ENCODE peak calls at places on chromosomes 6 and 20, in ten cellular contexts. One of them, this sample, is unnamed.

GRCh38 chr20:38242848-38243449 is 17.6 kb downstream of the KIAA1755 start:
- DNase-seq in H1: peak
- DNase-seq in HFF-Myc: no peak
- DNase-seq in HepG2: peak
- DNase-seq in fibroblast of pulmonary artery: no peak
- DNase-seq in ovary: no peak
- DNase-seq in DND-41: peak
- DNase-seq in AG04449: no peak
- DNase-seq in lung: no peak
- DNase-seq in fibroblast of lung: no peak
- DNase-seq in this sample: no peak

GRCh38 chr6:15079288-15079817 is 166.5 kb upstream of the JARID2 start:
- DNase-seq in HepG2: peak
- DNase-seq in AG04449: no peak
- DNase-seq in fibroblast of lung: no peak
- DNase-seq in fibroblast of pulmonary artery: no peak
- DNase-seq in HFF-Myc: no peak
- DNase-seq in lung: no peak
- DNase-seq in H1: no peak
- DNase-seq in DND-41: no peak
- DNase-seq in ovary: no peak
- DNase-seq in this sample: no peak

GRCh38 chr6:5095236-5095635 is 10.1 kb downstream of the PPP1R3G start:
- DNase-seq in HepG2: no peak
- DNase-seq in ovary: no peak
- DNase-seq in AG04449: no peak
- DNase-seq in fibroblast of lung: peak
- DNase-seq in fibroblast of pulmonary artery: no peak
- DNase-seq in H1: no peak
- DNase-seq in lung: no peak
- DNase-seq in HFF-Myc: no peak
- DNase-seq in DND-41: no peak
- DNase-seq in this sample: no peak

GRCh38 chr6:88494401-88495140 is 328.4 kb upstream of the CNR1 start:
- DNase-seq in AG04449: no peak
- DNase-seq in HFF-Myc: no peak
- DNase-seq in fibroblast of lung: no peak
- DNase-seq in ovary: no peak
- DNase-seq in H1: no peak
- DNase-seq in HepG2: no peak
- DNase-seq in DND-41: no peak
- DNase-seq in lung: no peak
- DNase-seq in fibroblast of pulmonary artery: no peak
- DNase-seq in this sample: no peak

GRCh38 chr6:134979142-134979541 is 29.2 kb upstream of the ALDH8A1 start:
- DNase-seq in HepG2: no peak
- DNase-seq in fibroblast of pulmonary artery: no peak
- DNase-seq in fibroblast of lung: no peak
- DNase-seq in HFF-Myc: no peak
- DNase-seq in AG04449: no peak
- DNase-seq in lung: no peak
- DNase-seq in DND-41: no peak
- DNase-seq in ovary: no peak
- DNase-seq in H1: no peak
- DNase-seq in this sample: no peak

GRCh38 chr6:10713962-10714361 is 8.9 kb upstream of the TMEM14C start:
- DNase-seq in HFF-Myc: no peak
- DNase-seq in ovary: no peak
- DNase-seq in fibroblast of lung: no peak
- DNase-seq in H1: no peak
- DNase-seq in lung: no peak
- DNase-seq in fibroblast of pulmonary artery: no peak
- DNase-seq in DND-41: no peak
- DNase-seq in AG04449: no peak
- DNase-seq in HepG2: no peak
- DNase-seq in this sample: no peak

GRCh38 chr20:57837208-57838035 is 127.6 kb upstream of the PMEPA1 start:
- DNase-seq in HFF-Myc: no peak
- DNase-seq in AG04449: no peak
- DNase-seq in H1: no peak
- DNase-seq in HepG2: no peak
- DNase-seq in lung: no peak
- DNase-seq in fibroblast of lung: no peak
- DNase-seq in DND-41: no peak
- DNase-seq in fibroblast of pulmonary artery: no peak
- DNase-seq in ovary: no peak
- DNase-seq in this sample: no peak

GRCh38 chr6:37130704-37131103 is 39.2 kb upstream of the PIM1 start:
- DNase-seq in lung: peak
- DNase-seq in AG04449: no peak
- DNase-seq in HFF-Myc: no peak
- DNase-seq in fibroblast of pulmonary artery: no peak
- DNase-seq in H1: no peak
- DNase-seq in DND-41: no peak
- DNase-seq in ovary: no peak
- DNase-seq in HepG2: peak
- DNase-seq in fibroblast of lung: peak
- DNase-seq in this sample: no peak

GRCh38 chr20:19252670-19253120 is 40.3 kb downstream of the SLC24A3 start:
- DNase-seq in DND-41: no peak
- DNase-seq in HepG2: no peak
- DNase-seq in AG04449: peak
- DNase-seq in ovary: no peak
- DNase-seq in fibroblast of pulmonary artery: peak
- DNase-seq in HFF-Myc: no peak
- DNase-seq in H1: peak
- DNase-seq in lung: peak
- DNase-seq in fibroblast of lung: no peak
- DNase-seq in this sample: no peak

GRCh38 chr6:113694278-113695077 is 162.7 kb upstream of the MARCKS start:
- DNase-seq in H1: no peak
- DNase-seq in ovary: no peak
- DNase-seq in HFF-Myc: no peak
- DNase-seq in HepG2: peak
- DNase-seq in fibroblast of lung: peak
- DNase-seq in fibroblast of pulmonary artery: no peak
- DNase-seq in lung: no peak
- DNase-seq in AG04449: no peak
- DNase-seq in DND-41: no peak
- DNase-seq in this sample: no peak

GRCh38 chr6:157562997-157563396 is 182.0 kb downstream of the ZDHHC14 start:
- DNase-seq in DND-41: no peak
- DNase-seq in ovary: no peak
- DNase-seq in H1: peak
- DNase-seq in AG04449: no peak
- DNase-seq in HepG2: no peak
- DNase-seq in fibroblast of lung: no peak
- DNase-seq in lung: no peak
- DNase-seq in HFF-Myc: no peak
- DNase-seq in fibroblast of pulmonary artery: no peak
- DNase-seq in this sample: no peak

GRCh38 chr6:48255094-48255493 is 144.1 kb upstream of the PTCHD4 start:
- DNase-seq in DND-41: no peak
- DNase-seq in fibroblast of lung: no peak
- DNase-seq in H1: no peak
- DNase-seq in HepG2: peak
- DNase-seq in AG04449: no peak
- DNase-seq in fibroblast of pulmonary artery: no peak
- DNase-seq in ovary: no peak
- DNase-seq in HFF-Myc: no peak
- DNase-seq in lung: no peak
- DNase-seq in this sample: no peak
- H3K4me3 ChIP-seq in DND-41: no peak
- H3K4me3 ChIP-seq in fibroblast of lung: no peak
- H3K4me3 ChIP-seq in H1: no peak
- H3K4me3 ChIP-seq in HepG2: no peak
- H3K4me3 ChIP-seq in AG04449: no peak
- H3K4me3 ChIP-seq in fibroblast of pulmonary artery: no peak
- H3K4me3 ChIP-seq in ovary: no peak
- H3K4me3 ChIP-seq in HFF-Myc: no peak
- H3K4me3 ChIP-seq in lung: no peak
- H3K4me3 ChIP-seq in this sample: no peak

GRCh38 chr6:154932562-154933027 is 62.5 kb upstream of the TIAM2 start:
- DNase-seq in H1: no peak
- DNase-seq in DND-41: no peak
- DNase-seq in fibroblast of pulmonary artery: peak
- DNase-seq in fibroblast of lung: peak
- DNase-seq in lung: no peak
- DNase-seq in HFF-Myc: peak
- DNase-seq in ovary: no peak
- DNase-seq in AG04449: peak
- DNase-seq in HepG2: peak
- DNase-seq in this sample: no peak

GRCh38 chr6:154933181-154933827 is 61.8 kb upstream of the TIAM2 start:
- DNase-seq in H1: no peak
- DNase-seq in HFF-Myc: no peak
- DNase-seq in DND-41: no peak
- DNase-seq in AG04449: no peak
- DNase-seq in HepG2: no peak
- DNase-seq in fibroblast of pulmonary artery: no peak
- DNase-seq in fibroblast of lung: peak
- DNase-seq in lung: no peak
- DNase-seq in ovary: no peak
- DNase-seq in this sample: no peak

GRCh38 chr6:154938245-154938583 is 56.9 kb upstream of the TIAM2 start:
- DNase-seq in HFF-Myc: no peak
- DNase-seq in DND-41: no peak
- DNase-seq in AG04449: no peak
- DNase-seq in HepG2: no peak
- DNase-seq in fibroblast of lung: no peak
- DNase-seq in H1: no peak
- DNase-seq in fibroblast of pulmonary artery: no peak
- DNase-seq in ovary: no peak
- DNase-seq in lung: peak
- DNase-seq in this sample: no peak

GRCh38 chr6:154942770-154943169 is 52.3 kb upstream of the TIAM2 start:
- DNase-seq in fibroblast of pulmonary artery: no peak
- DNase-seq in ovary: no peak
- DNase-seq in HFF-Myc: no peak
- DNase-seq in fibroblast of lung: no peak
- DNase-seq in lung: no peak
- DNase-seq in HepG2: no peak
- DNase-seq in DND-41: no peak
- DNase-seq in H1: no peak
- DNase-seq in AG04449: no peak
- DNase-seq in this sample: no peak

DNA sequence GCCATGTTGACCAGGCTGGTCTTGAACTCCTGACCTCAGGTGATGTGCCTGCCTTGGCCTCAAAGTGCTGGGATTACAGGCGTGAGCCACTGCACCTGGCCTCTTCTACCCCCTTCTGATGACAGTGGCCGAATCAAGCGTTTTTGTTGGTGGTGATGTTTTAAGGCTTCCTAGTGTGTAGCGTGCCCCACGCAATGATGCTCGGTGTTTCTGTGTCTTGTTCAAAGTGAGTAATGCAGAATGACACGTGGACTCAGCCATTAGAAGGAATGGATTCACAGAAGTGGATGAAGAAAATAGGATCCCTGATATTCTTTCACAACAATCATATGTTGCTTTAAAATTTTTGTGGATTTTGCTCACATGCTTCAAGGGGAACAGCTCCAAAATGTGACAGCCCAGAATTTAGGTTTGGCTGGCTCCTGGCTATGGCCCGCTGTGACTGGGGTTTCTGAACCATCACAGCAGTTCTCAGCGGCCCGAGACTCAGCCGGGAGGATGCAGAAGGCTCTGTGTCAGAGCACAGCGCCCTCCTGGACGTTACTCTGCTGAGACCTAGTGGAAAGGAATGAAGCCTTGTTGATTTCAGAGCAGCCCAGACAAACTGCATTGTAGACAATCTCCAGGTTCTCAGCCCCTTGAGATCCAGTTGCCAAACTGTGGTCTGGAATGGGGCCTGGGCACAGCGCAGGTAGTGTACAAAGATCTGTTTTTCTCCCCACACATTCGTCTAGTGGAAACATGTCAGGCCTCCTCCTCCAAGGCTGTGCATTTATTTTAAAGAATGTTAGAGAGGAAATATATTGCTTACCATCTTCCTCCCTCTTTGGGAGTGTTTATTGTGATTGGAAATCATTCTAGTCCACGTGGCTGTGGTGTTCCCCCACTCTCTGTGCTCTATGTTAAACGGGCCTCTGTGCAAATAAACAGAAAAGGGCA is 57.5 kb upstream of the TIAM2 start:
- DNase-seq in ovary: no peak
- DNase-seq in lung: no peak
- DNase-seq in HepG2: no peak
- DNase-seq in AG04449: no peak
- DNase-seq in fibroblast of lung: peak
- DNase-seq in HFF-Myc: no peak
- DNase-seq in H1: no peak
- DNase-seq in DND-41: no peak
- DNase-seq in fibroblast of pulmonary artery: no peak
- DNase-seq in this sample: no peak
- TF ChIP-seq CTCF in ovary: no peak
- TF ChIP-seq CTCF in lung: no peak
- TF ChIP-seq CTCF in HepG2: peak
- TF ChIP-seq CTCF in AG04449: no peak
- TF ChIP-seq CTCF in fibroblast of lung: no peak
- TF ChIP-seq CTCF in HFF-Myc: no peak
- TF ChIP-seq CTCF in H1: peak
- TF ChIP-seq CTCF in DND-41: no peak
- TF ChIP-seq CTCF in fibroblast of pulmonary artery: no peak
- TF ChIP-seq CTCF in this sample: no peak

GRCh38 chr20:18101125-18101820 is 36.4 kb upstream of the KAT14 start:
- DNase-seq in HepG2: no peak
- DNase-seq in DND-41: no peak
- DNase-seq in fibroblast of pulmonary artery: no peak
- DNase-seq in lung: no peak
- DNase-seq in ovary: no peak
- DNase-seq in fibroblast of lung: no peak
- DNase-seq in HFF-Myc: no peak
- DNase-seq in H1: peak
- DNase-seq in AG04449: no peak
- DNase-seq in this sample: no peak
- H3K4me3 ChIP-seq in HepG2: no peak
- H3K4me3 ChIP-seq in DND-41: no peak
- H3K4me3 ChIP-seq in fibroblast of pulmonary artery: no peak
- H3K4me3 ChIP-seq in lung: no peak
- H3K4me3 ChIP-seq in ovary: no peak
- H3K4me3 ChIP-seq in fibroblast of lung: no peak
- H3K4me3 ChIP-seq in HFF-Myc: no peak
- H3K4me3 ChIP-seq in H1: no peak
- H3K4me3 ChIP-seq in AG04449: no peak
- H3K4me3 ChIP-seq in this sample: no peak

DNA sequence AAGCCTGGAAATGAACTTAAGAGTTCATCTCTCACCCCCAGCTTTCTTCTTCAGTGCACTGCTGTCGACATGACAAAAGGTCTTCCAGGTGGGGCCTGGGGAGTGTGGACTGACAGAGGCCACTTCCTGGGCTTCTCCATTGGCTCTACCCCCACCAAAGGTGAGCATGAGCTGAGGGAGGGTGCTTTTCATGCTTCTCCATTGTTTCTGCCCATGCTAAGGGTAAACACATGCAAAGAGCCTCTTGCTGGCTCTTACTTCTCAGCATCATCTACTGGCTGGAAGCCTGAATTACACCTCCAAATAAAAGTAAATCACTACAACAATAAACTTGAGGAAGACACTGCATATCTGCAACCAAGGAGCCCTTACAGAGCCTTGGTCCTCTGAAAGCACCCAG is 227.2 kb downstream of the EPM2A start:
- DNase-seq in HFF-Myc: no peak
- DNase-seq in fibroblast of lung: no peak
- DNase-seq in ovary: no peak
- DNase-seq in AG04449: no peak
- DNase-seq in lung: no peak
- DNase-seq in HepG2: no peak
- DNase-seq in fibroblast of pulmonary artery: peak
- DNase-seq in H1: peak
- DNase-seq in DND-41: no peak
- DNase-seq in this sample: no peak
- TF ChIP-seq CTCF in HFF-Myc: peak
- TF ChIP-seq CTCF in fibroblast of lung: no peak
- TF ChIP-seq CTCF in ovary: no peak
- TF ChIP-seq CTCF in AG04449: no peak
- TF ChIP-seq CTCF in lung: no peak
- TF ChIP-seq CTCF in HepG2: no peak
- TF ChIP-seq CTCF in fibroblast of pulmonary artery: peak
- TF ChIP-seq CTCF in H1: peak
- TF ChIP-seq CTCF in DND-41: peak
- TF ChIP-seq CTCF in this sample: no peak

This sample was measured in LNCaP clone FGC.